ENCODE peak calls at places on chromosomes 1 and 21, in eight cellular contexts. Q is activated CD4-positive, alpha-beta T cell treated with anti-CD3 and anti-CD28 coated beads for 24 hours; P is NCI-H510A; L is body of pancreas; N is NCI-H1092 treated with DMSO at 0.1 percent for 48 hours; W is GM20000; H is glutamatergic neuron; K is activated naive CD8-positive, alpha-beta T cell treated with anti-CD3 and anti-CD28 coated beads, Interleukin-2, amount 10 ng/mL, durations not matched to agents 7 days and 5 days. E is an unnamed sample.

GRCh38 chr1:34670982-34671381 is 83.9 kb upstream of the GJB5 start:
- DNase-seq in Q (no peak), P (no peak), L (no peak), N (no peak), W (no peak), H (no peak), K (no peak), E (no peak)

GRCh38 chr1:201468844-201469644 is at the start of gene PHLDA3:
- DNase-seq in Q (no peak), P (peak), L (peak), N (peak), W (peak), H (peak), K (peak), E (peak)

GRCh38 chr1:205141236-205142104 is 19.7 kb upstream of the RBBP5 start:
- DNase-seq in Q (peak), P (peak), L (peak), N (peak), W (peak), H (peak), K (peak), E (peak)

GRCh38 chr1:39080269-39080826 is 54.2 kb downstream of the NDUFS5 start:
- DNase-seq in Q (no peak), P (no peak), L (no peak), N (no peak), W (no peak), H (no peak), K (no peak), E (no peak)

GRCh38 chr1:22204989-22205913 is 62.4 kb upstream of the WNT4 start:
- DNase-seq in Q (no peak), P (no peak), L (peak), N (peak), W (no peak), H (no peak), K (no peak), E (no peak)

GRCh38 chr1:48555271-48555670 is 83.3 kb upstream of the SPATA6 start:
- DNase-seq in Q (no peak), P (no peak), L (no peak), N (no peak), W (no peak), H (no peak), K (no peak), E (no peak)

GRCh38 chr1:22089787-22090186 is 37.3 kb downstream of the CDC42 start:
- DNase-seq in Q (no peak), P (no peak), L (no peak), N (no peak), W (no peak), H (no peak), K (no peak), E (no peak)

GRCh38 chr21:25639922-25640670 is 1.0 kb downstream of the JAM2 start:
- DNase-seq in Q (no peak), P (no peak), L (peak), N (no peak), W (peak), H (peak), K (peak), E (peak)

GRCh38 chr1:200873671-200874397 is 1.1 kb downstream of the GPR25 start:
- DNase-seq in Q (no peak), P (no peak), L (no peak), N (peak), W (peak), H (peak), K (no peak), E (no peak)

GRCh38 chr21:29170935-29171334 is 40.5 kb downstream of the MAP3K7CL start:
- DNase-seq in Q (no peak), P (no peak), L (no peak), N (no peak), W (no peak), H (no peak), K (no peak), E (no peak)

GRCh38 chr1:66761273-66761672 is 9.0 kb downstream of the DYNLT5 start:
- DNase-seq in Q (no peak), P (no peak), L (no peak), N (no peak), W (no peak), H (no peak), K (no peak), E (no peak)

GRCh38 chr21:33886316-33886715 is 29.3 kb downstream of the ATP5PO start:
- DNase-seq in Q (no peak), P (no peak), L (no peak), N (no peak), W (no peak), H (no peak), K (no peak), E (no peak)

GRCh38 chr21:29221259-29221744 is 77.4 kb upstream of the BACH1 start:
- DNase-seq in Q (no peak), P (no peak), L (peak), N (no peak), W (no peak), H (no peak), K (no peak), E (no peak)

GRCh38 chr1:5727871-5728643 is 264.2 kb downstream of the NPHP4 start:
- DNase-seq in Q (no peak), P (no peak), L (no peak), N (no peak), W (no peak), H (no peak), K (peak), E (no peak)

GRCh38 chr1:42165511-42166210 is 1.1 kb upstream of the GUCA2A start:
- DNase-seq in Q (no peak), P (peak), L (peak), N (peak), W (no peak), H (no peak), K (no peak), E (no peak)

GRCh38 chr21:27321791-27322190 is 354.9 kb upstream of the ADAMTS5 start:
- DNase-seq in Q (no peak), P (no peak), L (no peak), N (no peak), W (no peak), H (no peak), K (no peak), E (no peak)

GRCh38 chr1:219304227-219305226 is 130.8 kb downstream of the LYPLAL1 start:
- DNase-seq in Q (no peak), P (no peak), L (peak), N (peak), W (no peak), H (no peak), K (no peak), E (no peak)

GRCh38 chr1:247111636-247112478 is 7.7 kb upstream of the ZNF669 start:
- DNase-seq in Q (no peak), P (no peak), L (peak), N (peak), W (peak), H (peak), K (no peak), E (no peak)

GRCh38 chr1:107991371-107992066 is 26.5 kb upstream of the VAV3 start:
- DNase-seq in Q (no peak), P (no peak), L (no peak), N (no peak), W (no peak), H (no peak), K (no peak), E (no peak)

GRCh38 chr1:24926596-24927249 is 3.4 kb downstream of the RUNX3 start:
- DNase-seq in Q (no peak), P (no peak), L (no peak), N (no peak), W (peak), H (no peak), K (peak), E (no peak)

GRCh38 chr1:204476563-204476962 is 18.0 kb downstream of the PIK3C2B start:
- DNase-seq in Q (no peak), P (no peak), L (no peak), N (no peak), W (no peak), H (no peak), K (no peak), E (no peak)

GRCh38 chr1:8986814-8987190 is 39.4 kb downstream of the SLC2A7 start:
- DNase-seq in Q (no peak), P (no peak), L (no peak), N (no peak), W (no peak), H (no peak), K (peak), E (no peak)

GRCh38 chr21:46128983-46129571 is 26.3 kb downstream of the FTCD start:
- DNase-seq in Q (no peak), P (no peak), L (no peak), N (no peak), W (no peak), H (peak), K (no peak), E (no peak)

GRCh38 chr1:212585210-212585609 is 23.4 kb upstream of the ATF3 start:
- DNase-seq in Q (no peak), P (no peak), L (no peak), N (no peak), W (no peak), H (no peak), K (no peak), E (no peak)

GRCh38 chr1:201739054-201739453 is 89.9 kb upstream of the IPO9 start:
- DNase-seq in Q (no peak), P (no peak), L (no peak), N (no peak), W (no peak), H (no peak), K (no peak), E (no peak)

GRCh38 chr1:20484526-20485462 is 1.2 kb downstream of the CAMK2N1 start:
- DNase-seq in Q (no peak), P (peak), L (no peak), N (peak), W (no peak), H (peak), K (no peak), E (no peak)

GRCh38 chr1:25914074-25914995 is 8.1 kb upstream of the STMN1 start:
- DNase-seq in Q (no peak), P (no peak), L (no peak), N (no peak), W (no peak), H (no peak), K (no peak), E (no peak)

GRCh38 chr1:91791103-91791502 is 94.8 kb downstream of the TGFBR3 start:
- DNase-seq in Q (no peak), P (peak), L (no peak), N (peak), W (no peak), H (no peak), K (no peak), E (no peak)

GRCh38 chr1:9279172-9279840 is 13.4 kb upstream of the SPSB1 start:
- DNase-seq in Q (no peak), P (no peak), L (no peak), N (no peak), W (no peak), H (no peak), K (no peak), E (no peak)

GRCh38 chr1:89635825-89636815 is 3.2 kb downstream of the LRRC8C start:
- DNase-seq in Q (no peak), P (peak), L (no peak), N (no peak), W (no peak), H (no peak), K (no peak), E (no peak)

GRCh38 chr1:195053478-195053877 is 1554.8 kb downstream of the KCNT2 start:
- DNase-seq in Q (no peak), P (no peak), L (no peak), N (no peak), W (no peak), H (no peak), K (no peak), E (no peak)

GRCh38 chr1:21175670-21176581 is 771 bp downstream of the EIF4G3 start:
- DNase-seq in Q (no peak), P (no peak), L (peak), N (peak), W (peak), H (peak), K (peak), E (peak)

GRCh38 chr21:42747267-42747701 is 93.9 kb downstream of the PDE9A start:
- DNase-seq in Q (no peak), P (no peak), L (no peak), N (no peak), W (no peak), H (no peak), K (no peak), E (no peak)

GRCh38 chr1:147748687-147749350 is 11.6 kb downstream of the GJA5 start:
- DNase-seq in Q (no peak), P (no peak), L (no peak), N (no peak), W (no peak), H (no peak), K (no peak), E (no peak)

GRCh38 chr1:30329802-30330557 is 393.4 kb downstream of the MATN1 start:
- DNase-seq in Q (no peak), P (no peak), L (no peak), N (no peak), W (no peak), H (no peak), K (no peak), E (no peak)

GRCh38 chr1:192879416-192879815 is 70.6 kb downstream of the RGS2 start:
- DNase-seq in Q (no peak), P (no peak), L (no peak), N (no peak), W (no peak), H (no peak), K (no peak), E (no peak)